ENCODE peak calls at places on chromosomes 2 and 18, in four cellular contexts. V is psoas muscle, M is right lobe of liver, N is hepatocyte. L is an unnamed sample. For H3K9me3, the result is how much of the 10 kb centered on the place peaks cover.

GRCh38 chr2:101409699-101410098 is 22.4 kb upstream of the CREG2 start:
- DNase-seq in V (no peak), M (no peak), N (no peak), L (no peak)

GRCh38 chr2:100580474-100581264 is 17.9 kb downstream of the PDCL3 start:
- DNase-seq in V (no peak), M (no peak), N (no peak), L (no peak)

GRCh38 chr2:66574701-66575624 is 140.0 kb downstream of the MEIS1 start:
- DNase-seq in V (peak), M (peak), N (peak), L (peak)

GRCh38 chr2:237497009-237497819 is 10.2 kb downstream of the MLPH start:
- DNase-seq in V (no peak), M (no peak), N (no peak), L (no peak)

GRCh38 chr18:59238385-59238784 is 18.4 kb downstream of the GRP start:
- DNase-seq in V (no peak), M (no peak), N (no peak), L (no peak)

GRCh38 chr2:231947694-231948093 is 13.8 kb upstream of the DIS3L2 start:
- DNase-seq in V (no peak), M (no peak), N (no peak), L (no peak)

GRCh38 chr2:54228945-54229344 is 27.1 kb downstream of the TSPYL6 start:
- DNase-seq in V (peak), M (no peak), N (no peak), L (no peak)

GRCh38 chr2:222322241-222322640 is 23.4 kb upstream of the PAX3 start:
- DNase-seq in V (no peak), M (no peak), N (no peak), L (no peak)

GRCh38 chr18:9869713-9870430 is 15.9 kb upstream of the TXNDC2 start:
- DNase-seq in V (no peak), M (no peak), N (peak), L (no peak)

GRCh38 chr2:97706708-97707345 is 6.5 kb upstream of the ZAP70 start:
- DNase-seq in V (peak), M (no peak), N (peak), L (no peak)

GRCh38 chr2:208129804-208130712 is at the start of gene CRYGC:
- DNase-seq in V (no peak), M (no peak), N (peak), L (no peak)

GRCh38 chr2:96977631-96978195 is 8.7 kb downstream of the FAM178B start:
- DNase-seq in V (no peak), M (no peak), N (peak), L (no peak)

GRCh38 chr2:7813541-7814310 is 868.1 kb upstream of the ID2 start:
- DNase-seq in V (no peak), M (no peak), N (no peak), L (no peak)

GRCh38 chr2:7809640-7810039 is 872.2 kb upstream of the ID2 start:
- DNase-seq in V (no peak), M (no peak), N (no peak), L (no peak)

GRCh38 chr2:7812231-7812995 is 869.4 kb upstream of the ID2 start:
- DNase-seq in V (no peak), M (no peak), N (no peak), L (no peak)

GRCh38 chr2:7815726-7816125 is 866.1 kb upstream of the ID2 start:
- DNase-seq in V (no peak), M (no peak), N (no peak), L (no peak)

GRCh38 chr2:7811073-7811472 is 870.8 kb upstream of the ID2 start:
- DNase-seq in V (no peak), M (no peak), N (no peak), L (no peak)
- H3K27ac ChIP-seq in V (no peak), M (no peak), N (no peak), L (no peak)

GRCh38 chr2:148252646-148253045 is 231.8 kb downstream of the MBD5 start:
- DNase-seq in V (no peak), M (no peak), N (no peak), L (no peak)

GRCh38 chr2:148253716-148254115 is 232.8 kb downstream of the MBD5 start:
- DNase-seq in V (no peak), M (no peak), N (no peak), L (no peak)

GRCh38 chr2:148258124-148258523 is 237.2 kb downstream of the MBD5 start:
- DNase-seq in V (no peak), M (no peak), N (no peak), L (no peak)

GRCh38 chr2:148257276-148257675 is 236.4 kb downstream of the MBD5 start:
- DNase-seq in V (no peak), M (no peak), N (no peak), L (no peak)

DNA sequence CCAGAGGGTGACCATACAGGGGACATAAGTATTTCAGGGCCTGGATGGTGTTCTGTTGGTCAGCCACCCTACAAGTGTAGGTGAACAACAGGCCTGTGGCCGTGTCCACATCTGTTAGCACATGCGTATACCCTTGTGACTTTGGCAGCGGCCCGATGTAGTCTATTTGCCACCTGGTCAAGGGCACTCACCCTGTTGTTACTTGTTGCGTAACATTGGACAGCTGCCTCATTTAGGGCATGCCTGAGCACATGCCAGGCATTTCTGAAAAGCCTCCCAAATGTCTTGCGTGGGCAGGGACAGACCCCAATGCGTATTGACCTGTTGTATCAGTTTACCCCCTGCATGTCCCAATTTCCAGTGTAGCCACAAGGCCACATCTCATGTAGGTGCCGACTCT is 235.0 kb downstream of the MBD5 start:
- DNase-seq in V (no peak), M (peak), N (no peak), L (no peak)
- H3K9me3 ChIP-seq in V (under half), M (under half), N (under half), L (under half)

DNA sequence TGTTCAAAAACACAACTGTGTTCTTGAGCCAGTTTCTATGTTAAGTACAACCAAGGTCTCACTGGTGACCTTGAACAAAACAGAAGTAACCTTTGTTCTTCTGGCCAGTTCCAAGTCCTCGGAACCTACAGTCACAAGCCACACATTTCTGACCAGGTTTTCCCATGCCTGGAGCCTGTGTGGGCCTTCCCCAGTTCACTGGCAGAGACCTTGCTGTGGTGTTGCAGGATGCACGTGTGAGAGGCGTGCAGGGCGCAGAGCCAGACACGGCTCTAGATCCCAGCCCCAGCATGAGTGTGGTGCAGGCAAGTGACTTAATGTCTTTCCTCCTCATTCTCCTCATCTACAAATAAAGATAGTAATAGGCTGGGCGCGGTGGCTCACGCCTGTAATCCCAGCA is 25.5 kb upstream of the EDAR start:
- DNase-seq in V (no peak), M (no peak), N (no peak), L (no peak)
- TF ChIP-seq CTCF in V (no peak), M (no peak), N (no peak), L (no peak)

GRCh38 chr2:242011516-242011915 is 142.0 kb downstream of the RTP5 start:
- DNase-seq in V (no peak), M (no peak), N (no peak), L (no peak)

GRCh38 chr2:242010567-242011513 is 141.3 kb downstream of the RTP5 start:
- DNase-seq in V (no peak), M (no peak), N (no peak), L (no peak)

GRCh38 chr2:242013771-242014170 is 144.2 kb downstream of the RTP5 start:
- DNase-seq in V (no peak), M (no peak), N (no peak), L (no peak)

GRCh38 chr2:242011991-242012764 is 142.6 kb downstream of the RTP5 start:
- DNase-seq in V (no peak), M (no peak), N (no peak), L (no peak)

DNA sequence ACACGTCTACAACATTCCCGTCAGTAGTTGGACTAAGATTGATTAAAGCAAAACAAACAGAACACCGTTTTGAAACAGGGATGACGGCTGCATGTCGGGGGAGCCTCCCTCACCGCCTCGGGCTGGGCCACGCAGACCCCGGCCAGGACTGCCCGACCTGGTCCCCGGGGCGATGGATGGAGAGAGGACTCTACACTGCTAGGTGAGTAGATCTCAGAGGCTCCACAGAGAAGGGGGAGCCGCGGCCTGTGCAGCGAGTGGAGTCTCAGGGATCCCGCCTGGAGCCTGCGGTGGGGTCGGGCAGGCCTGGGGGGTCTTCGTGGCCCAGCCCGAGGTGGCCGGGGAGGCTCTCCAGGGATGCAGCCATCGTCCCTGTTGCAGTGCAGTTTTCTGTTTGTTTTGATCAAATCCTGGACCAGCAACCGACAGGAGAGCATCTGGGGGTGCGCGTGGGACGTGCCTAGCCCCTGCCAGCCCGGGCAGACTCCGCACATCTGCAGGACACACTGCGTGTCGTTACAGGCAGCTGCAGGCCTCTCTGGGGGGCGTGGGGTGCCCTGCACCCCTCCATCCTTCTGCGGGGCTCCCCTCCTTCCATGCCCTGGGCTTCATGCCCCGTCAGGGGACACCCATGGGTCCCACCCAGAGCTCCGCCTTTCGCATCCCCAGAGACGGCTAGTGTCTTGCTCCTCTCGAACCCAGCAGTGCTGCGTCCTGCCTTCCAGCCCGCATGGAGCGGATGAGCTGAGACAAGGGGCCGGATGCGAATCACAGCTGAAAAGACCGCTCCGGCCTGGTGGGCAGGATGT is 143.6 kb downstream of the RTP5 start:
- DNase-seq in V (no peak), M (no peak), N (no peak), L (no peak)
- H3K27ac ChIP-seq in V (no peak), M (no peak), N (no peak), L (no peak)

GRCh38 chr18:56188521-56188920 is 449.9 kb downstream of the TXNL1 start:
- DNase-seq in V (no peak), M (no peak), N (no peak), L (no peak)

GRCh38 chr18:56185126-56185525 is 453.3 kb downstream of the TXNL1 start:
- DNase-seq in V (no peak), M (no peak), N (no peak), L (no peak)

GRCh38 chr18:56186319-56186718 is 452.1 kb downstream of the TXNL1 start:
- DNase-seq in V (no peak), M (no peak), N (no peak), L (no peak)

GRCh38 chr18:56191334-56191733 is 447.1 kb downstream of the TXNL1 start:
- DNase-seq in V (no peak), M (no peak), N (no peak), L (no peak)

DNA sequence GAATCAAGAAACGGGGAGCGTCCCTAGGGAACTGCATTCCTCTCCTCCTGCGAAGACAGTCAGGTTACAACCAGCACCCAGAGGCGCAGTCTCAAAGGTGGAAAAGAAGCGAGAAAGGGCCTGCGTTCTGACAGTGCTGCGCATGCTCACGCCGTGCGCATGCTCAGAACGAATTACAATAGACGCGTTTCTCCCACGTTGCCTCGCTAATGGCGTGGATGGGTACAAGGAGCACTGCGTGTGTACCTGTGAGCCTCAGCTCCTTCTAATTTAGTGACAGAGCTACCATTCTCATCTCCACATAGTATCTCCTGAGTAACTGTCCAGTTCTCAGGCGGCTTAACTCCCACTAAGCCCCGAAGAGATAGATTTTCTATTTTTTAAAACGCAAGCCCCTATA is 448.8 kb downstream of the TXNL1 start:
- DNase-seq in V (no peak), M (no peak), N (no peak), L (no peak)
- H3K9me3 ChIP-seq in V (under half), M (under half), N (under half), L (under half)

GRCh38 chr2:122755281-122755780 is 999.9 kb downstream of the TSN start:
- DNase-seq in V (no peak), M (no peak), N (no peak), L (no peak)

GRCh38 chr2:122753341-122753740 is 997.9 kb downstream of the TSN start:
- DNase-seq in V (no peak), M (no peak), N (no peak), L (no peak)

GRCh38 chr2:122764019-122764418 is 1008.6 kb downstream of the TSN start:
- DNase-seq in V (no peak), M (no peak), N (no peak), L (no peak)

GRCh38 chr2:122754561-122754960 is 999.1 kb downstream of the TSN start:
- DNase-seq in V (no peak), M (no peak), N (no peak), L (no peak)

GRCh38 chr2:122758967-122759366 is 1003.5 kb downstream of the TSN start:
- DNase-seq in V (no peak), M (no peak), N (no peak), L (no peak)
- TF ChIP-seq CTCF in V (no peak), M (no peak), N (no peak), L (no peak)

DNA sequence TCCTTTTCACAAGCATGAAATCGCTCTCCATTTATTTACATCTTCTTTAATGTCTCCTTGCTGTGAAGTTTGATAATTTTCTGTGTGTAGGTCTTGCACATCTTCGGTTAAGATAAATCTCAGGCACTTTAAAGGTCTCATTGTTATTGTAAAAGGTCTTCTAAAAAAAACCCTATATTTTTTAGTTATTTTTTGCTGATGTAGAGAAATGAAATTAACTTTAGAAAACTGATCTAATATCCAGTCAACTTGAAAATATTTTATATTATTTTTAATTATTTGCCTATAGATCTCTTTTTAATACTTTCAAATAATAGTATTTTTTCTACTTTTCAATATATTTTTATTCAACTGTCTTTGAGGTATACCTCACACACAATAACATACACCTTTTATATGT is 169.4 kb downstream of the INSIG2 start:
- DNase-seq in V (no peak), M (no peak), N (no peak), L (no peak)
- H3K27ac ChIP-seq in V (no peak), M (no peak), N (no peak), L (no peak)

GRCh38 chr18:55839350-55839749 is 251.4 kb upstream of the TCF4 start:
- DNase-seq in V (no peak), M (no peak), N (no peak), L (no peak)

GRCh38 chr18:55838322-55838721 is 250.3 kb upstream of the TCF4 start:
- DNase-seq in V (no peak), M (no peak), N (no peak), L (no peak)

GRCh38 chr18:55838841-55839240 is 250.8 kb upstream of the TCF4 start:
- DNase-seq in V (no peak), M (no peak), N (no peak), L (no peak)

GRCh38 chr18:55830490-55830889 is 242.5 kb upstream of the TCF4 start:
- DNase-seq in V (no peak), M (no peak), N (no peak), L (no peak)

GRCh38 chr18:55833543-55833942 is 245.6 kb upstream of the TCF4 start:
- DNase-seq in V (no peak), M (no peak), N (peak), L (peak)
- H3K9me3 ChIP-seq in V (under half), M (under half), N (under half), L (under half)

GRCh38 chr18:79796531-79797390 is 977 bp upstream of the KCNG2 start:
- DNase-seq in V (peak), M (no peak), N (no peak), L (no peak)

GRCh38 chr18:79798999-79799370 is 1.2 kb downstream of the KCNG2 start:
- DNase-seq in V (no peak), M (no peak), N (peak), L (no peak)

GRCh38 chr18:79796016-79796415 is 1.7 kb upstream of the KCNG2 start:
- DNase-seq in V (no peak), M (no peak), N (no peak), L (no peak)

GRCh38 chr18:79798346-79798998 is 734 bp downstream of the KCNG2 start:
- DNase-seq in V (peak), M (no peak), N (no peak), L (no peak)

GRCh38 chr18:79797518-79798345 is at the start of gene KCNG2:
- DNase-seq in V (peak), M (no peak), N (peak), L (no peak)
- TF ChIP-seq CTCF in V (no peak), M (no peak), N (peak), L (peak)

L was measured in AG04450.